ENCODE peak calls at places on chromosomes 16 and 17, in five cellular contexts. Z, G, I, K and V are unnamed samples.

GRCh38 chr16:1993731-1994131 is 4.0 kb downstream of the SYNGR3 start:
- DNase-seq in G (no peak), Z (no peak), I (peak), K (peak), V (peak)

GRCh38 chr17:78939615-78940014 is 14.4 kb upstream of the TIMP2 start:
- DNase-seq in Z (no peak), K (peak), G (no peak), I (peak), V (no peak)

GRCh38 chr16:63372283-63372682 is 1336.0 kb upstream of the CDH8 start:
- DNase-seq in Z (no peak), I (no peak), K (no peak), G (no peak), V (no peak)

GRCh38 chr17:78873519-78874340 is 29.3 kb downstream of the CEP295NL start:
- DNase-seq in G (peak), Z (peak), K (no peak), I (peak), V (no peak)

GRCh38 chr17:48724241-48725004 is 1.4 kb downstream of the PRAC2 start:
- DNase-seq in Z (peak), G (peak), K (peak), I (peak), V (peak)

GRCh38 chr16:84928679-84929420 is 82.5 kb downstream of the ZDHHC7 start:
- DNase-seq in I (peak), G (peak), K (peak), Z (no peak), V (no peak)

GRCh38 chr16:66604376-66605176 is at the start of gene CMTM3:
- DNase-seq in G (no peak), Z (no peak), I (peak), K (peak), V (no peak)

GRCh38 chr16:15810411-15810810 is 46.4 kb downstream of the MYH11 start:
- DNase-seq in G (no peak), I (peak), K (no peak), Z (no peak), V (no peak)

GRCh38 chr17:30084773-30085172 is 31.8 kb upstream of the NSRP1 start:
- DNase-seq in K (no peak), I (no peak), Z (no peak), G (no peak), V (no peak)

GRCh38 chr16:64410306-64410705 is 711.6 kb downstream of the CDH11 start:
- DNase-seq in I (no peak), Z (no peak), G (no peak), K (peak), V (no peak)

GRCh38 chr17:7634384-7634783 is 4.4 kb downstream of the SHBG start:
- DNase-seq in I (peak), Z (no peak), K (peak), G (no peak), V (no peak)
- TF ChIP-seq CTCF in I (peak), Z (peak), K (peak), G (no peak), V (peak)

GRCh38 chr17:6408271-6408670 is 26.6 kb downstream of the AIPL1 start:
- DNase-seq in Z (no peak), K (no peak), G (no peak), I (no peak), V (no peak)

GRCh38 chr17:6415616-6416015 is 19.3 kb downstream of the AIPL1 start:
- DNase-seq in G (no peak), Z (no peak), K (no peak), I (no peak), V (no peak)

DNA sequence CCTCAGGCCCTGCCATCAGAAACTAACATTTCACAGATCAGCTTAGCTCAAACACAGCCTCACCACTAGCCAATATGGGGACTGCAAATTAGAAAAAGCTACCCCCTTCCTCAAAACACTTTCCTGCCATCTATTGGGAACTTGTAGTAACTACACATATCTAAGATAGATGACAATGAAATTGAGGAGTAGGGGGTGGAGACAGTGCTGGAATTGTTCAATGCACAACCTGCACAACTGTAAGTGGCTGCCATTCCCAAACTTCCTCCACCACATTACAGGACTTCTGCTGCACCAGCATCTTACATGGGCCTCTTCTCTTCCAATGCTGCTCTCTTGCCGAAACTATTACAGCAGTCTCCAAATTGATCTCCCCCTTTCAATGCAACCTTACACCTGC is 21.8 kb downstream of the AIPL1 start:
- DNase-seq in K (peak), G (no peak), Z (peak), I (peak), V (no peak)
- TF ChIP-seq CTCF in K (peak), G (peak), Z (peak), I (peak), V (peak)

DNA sequence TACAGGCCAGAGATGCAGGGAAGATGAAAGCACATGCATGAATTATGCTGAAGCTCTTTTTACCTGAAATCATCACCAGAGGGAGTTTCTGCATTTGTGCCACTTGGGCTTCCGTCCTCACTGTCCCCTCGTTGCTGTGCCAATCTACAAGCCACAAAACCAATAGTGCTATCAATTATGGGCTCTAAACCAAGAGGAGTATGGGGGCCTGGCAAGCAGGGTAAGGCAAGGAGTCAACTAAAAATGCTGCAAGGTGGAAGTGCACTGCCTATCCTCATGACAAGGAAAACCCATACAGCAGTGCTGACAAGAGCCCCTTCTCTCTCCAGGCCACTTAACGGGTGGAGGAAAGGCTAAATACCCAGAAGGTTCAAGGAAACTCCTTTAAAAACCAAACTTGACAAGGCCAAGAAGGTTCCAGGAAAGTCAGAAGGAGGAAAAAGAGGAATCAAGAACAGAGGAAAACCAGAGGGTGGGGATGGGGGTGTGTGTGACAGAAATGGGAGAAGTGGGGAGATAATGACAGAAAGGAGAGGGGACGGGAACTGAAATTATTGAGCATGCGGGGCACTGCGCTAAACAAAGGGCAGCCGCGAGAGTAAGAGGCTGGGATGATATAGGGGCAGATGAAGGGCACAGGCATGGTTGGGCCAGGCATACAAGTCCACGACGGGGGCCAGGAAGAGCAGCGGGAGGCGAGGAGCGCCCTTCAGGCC is 674 bp downstream of the C17orf75 start:
- DNase-seq in K (no peak), Z (no peak), I (peak), G (no peak), V (no peak)
- TF ChIP-seq CTCF in K (no peak), Z (peak), I (no peak), G (no peak), V (peak)

GRCh38 chr17:18089613-18090012 is 1.9 kb downstream of the DRG2 start:
- DNase-seq in G (no peak), K (no peak), I (no peak), Z (no peak), V (no peak)

GRCh38 chr17:18099516-18099915 is 9.0 kb upstream of the MYO15A start:
- DNase-seq in G (no peak), I (no peak), K (no peak), Z (no peak), V (no peak)

GRCh38 chr17:18087610-18088491 is at the start of gene DRG2:
- DNase-seq in Z (peak), K (peak), I (peak), G (peak), V (peak)

GRCh38 chr17:18094409-18094807 is 6.7 kb downstream of the DRG2 start:
- DNase-seq in G (no peak), I (no peak), Z (no peak), K (no peak), V (no peak)

DNA sequence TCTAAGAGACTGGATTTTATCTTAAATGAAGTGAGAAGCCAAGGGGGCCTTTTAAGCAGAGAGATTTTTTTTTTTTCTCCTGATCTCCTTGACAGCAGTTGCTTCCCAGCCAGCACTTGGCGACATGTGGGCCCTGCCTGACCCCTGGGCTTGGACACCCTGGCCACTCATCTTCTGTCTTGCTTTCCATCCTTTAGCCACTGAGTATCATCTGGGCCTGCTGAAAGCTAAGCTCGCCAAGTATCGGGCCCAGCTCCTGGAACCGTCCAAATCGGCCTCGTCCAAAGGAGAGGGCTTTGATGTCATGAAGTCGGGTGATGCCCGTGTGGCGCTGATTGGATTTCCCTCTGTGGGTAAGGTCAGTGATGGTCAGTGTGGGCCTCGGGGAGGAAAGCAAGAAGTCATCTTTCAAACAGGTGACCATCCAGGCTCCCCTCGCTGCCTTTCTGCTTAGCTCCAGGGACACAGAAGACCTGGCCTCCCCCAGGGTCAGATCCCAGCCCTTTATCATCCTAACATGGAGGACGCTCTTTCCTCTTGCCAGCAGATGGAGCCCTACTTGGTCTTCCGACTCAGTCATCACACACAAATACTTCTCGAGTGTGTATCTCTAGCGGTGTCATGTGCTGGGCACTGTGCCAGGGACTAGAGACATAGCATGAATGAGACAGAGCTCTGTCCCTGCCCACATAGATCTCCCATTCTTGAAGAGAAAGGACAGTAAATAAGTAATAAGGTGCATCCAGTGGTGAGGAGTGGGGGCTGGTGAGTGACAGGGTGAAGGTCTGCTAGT is 6.1 kb downstream of the DRG2 start:
- DNase-seq in I (peak), Z (no peak), G (peak), K (peak), V (peak)
- TF ChIP-seq CTCF in I (peak), Z (peak), G (peak), K (peak), V (peak)

DNA sequence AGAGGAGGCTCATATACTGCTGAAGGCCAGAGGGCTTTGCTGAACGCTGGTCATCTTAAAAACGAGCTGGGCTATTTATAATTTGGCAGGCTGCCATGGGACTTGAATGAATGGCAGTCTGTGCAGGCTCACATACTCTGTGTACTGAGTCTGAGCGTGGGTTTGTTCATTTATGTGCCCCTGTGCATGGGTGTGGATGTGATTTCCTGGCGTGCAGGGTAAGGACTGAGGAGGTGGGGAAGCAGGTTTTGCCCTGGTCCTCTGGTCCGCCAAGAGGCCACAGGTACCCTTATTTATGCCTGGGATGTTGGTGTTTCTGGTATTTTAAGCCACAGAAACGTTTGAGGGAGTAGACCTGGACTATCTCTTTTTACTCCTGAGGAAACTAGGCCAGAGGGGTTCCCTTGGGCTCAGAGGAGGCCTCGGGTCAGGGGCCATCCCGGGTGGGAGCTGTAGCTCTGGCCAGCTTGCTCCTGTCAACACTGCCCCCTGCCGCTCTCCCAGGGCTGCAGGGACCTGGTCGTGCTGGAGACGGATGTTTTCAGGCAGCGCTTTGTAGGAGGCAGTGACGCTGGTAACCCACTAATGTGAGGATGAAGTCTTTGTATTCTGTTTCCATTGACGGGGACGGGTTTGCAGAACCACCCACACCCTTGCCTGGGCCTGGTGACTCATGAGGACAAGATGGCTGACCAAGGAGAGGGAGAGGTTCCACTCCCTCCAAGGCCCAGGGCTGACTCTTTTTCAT is 184.4 kb downstream of the MSI2 start:
- DNase-seq in I (peak), G (peak), Z (peak), K (peak), V (peak)
- TF ChIP-seq CTCF in I (no peak), G (peak), Z (peak), K (peak), V (peak)

DNA sequence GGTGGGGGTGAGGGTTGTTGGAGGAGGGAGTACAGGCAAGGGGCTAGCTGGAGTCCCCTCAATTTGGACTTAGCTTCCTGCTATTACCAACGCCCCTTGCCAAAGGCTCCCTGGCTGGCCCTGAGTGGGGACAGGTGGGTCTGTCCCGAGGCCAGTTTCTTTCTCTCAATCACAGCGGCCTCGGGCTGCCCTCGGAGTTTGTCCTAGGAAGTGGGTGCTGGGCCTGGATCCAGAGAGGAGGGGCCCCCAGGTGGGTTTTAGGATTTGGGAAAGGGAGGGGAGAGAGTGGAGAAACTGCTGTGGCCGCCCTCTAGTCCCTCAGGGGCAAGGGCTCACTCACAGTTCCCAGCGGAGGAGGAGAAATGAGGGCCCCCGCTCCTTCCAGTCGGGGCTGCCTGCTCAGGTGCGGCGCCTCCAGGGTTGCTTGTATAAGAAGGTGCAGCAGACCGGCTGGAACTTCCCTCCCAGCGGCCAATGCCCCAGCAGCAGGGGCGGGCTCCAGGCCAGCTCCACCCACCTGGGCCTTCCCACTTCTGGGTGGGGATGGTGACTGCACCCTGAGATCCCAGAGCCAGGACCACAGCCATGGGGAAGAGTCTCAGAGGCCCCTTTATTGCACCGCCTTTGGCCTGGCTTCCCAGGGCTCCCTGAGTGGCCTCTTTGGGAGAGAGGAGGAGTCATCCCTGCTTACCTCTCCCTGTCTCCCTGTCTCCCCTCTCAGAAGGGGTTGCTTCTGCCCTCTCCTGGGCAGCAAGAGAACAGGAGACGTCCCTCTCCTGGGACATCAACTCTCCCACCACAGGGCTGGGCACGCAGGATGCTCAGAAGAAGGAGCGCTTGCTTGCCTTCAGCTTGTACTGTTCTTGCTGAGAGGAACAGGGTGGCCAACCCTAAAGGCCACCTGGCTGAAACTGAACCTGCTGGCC is 112.0 kb upstream of the SMURF2 start:
- DNase-seq in I (peak), G (no peak), Z (no peak), K (peak), V (no peak)
- TF ChIP-seq CTCF in I (peak), G (no peak), Z (peak), K (peak), V (peak)

GRCh38 chr16:78794581-78795300 is 695.3 kb downstream of the WWOX start:
- DNase-seq in K (no peak), G (no peak), Z (no peak), I (no peak), V (no peak)

GRCh38 chr16:78799429-78799828 is 700.0 kb downstream of the WWOX start:
- DNase-seq in K (no peak), I (no peak), G (no peak), Z (no peak), V (no peak)

GRCh38 chr16:78800535-78800934 is 701.1 kb downstream of the WWOX start:
- DNase-seq in K (no peak), I (no peak), G (no peak), Z (no peak), V (no peak)
- TF ChIP-seq CTCF in K (no peak), I (no peak), G (no peak), Z (no peak), V (no peak)

GRCh38 chr16:48114410-48114809 is 41.4 kb downstream of the ABCC12 start:
- DNase-seq in I (no peak), Z (no peak), G (no peak), K (no peak), V (no peak)

GRCh38 chr16:48110982-48111381 is 44.8 kb downstream of the ABCC12 start:
- DNase-seq in I (no peak), G (no peak), K (no peak), Z (no peak), V (no peak)

GRCh38 chr16:48112603-48113400 is 43.0 kb downstream of the ABCC12 start:
- DNase-seq in Z (no peak), K (peak), I (peak), G (no peak), V (no peak)

GRCh38 chr16:48115299-48115698 is 40.5 kb downstream of the ABCC12 start:
- DNase-seq in K (no peak), G (no peak), I (no peak), Z (no peak), V (no peak)

DNA sequence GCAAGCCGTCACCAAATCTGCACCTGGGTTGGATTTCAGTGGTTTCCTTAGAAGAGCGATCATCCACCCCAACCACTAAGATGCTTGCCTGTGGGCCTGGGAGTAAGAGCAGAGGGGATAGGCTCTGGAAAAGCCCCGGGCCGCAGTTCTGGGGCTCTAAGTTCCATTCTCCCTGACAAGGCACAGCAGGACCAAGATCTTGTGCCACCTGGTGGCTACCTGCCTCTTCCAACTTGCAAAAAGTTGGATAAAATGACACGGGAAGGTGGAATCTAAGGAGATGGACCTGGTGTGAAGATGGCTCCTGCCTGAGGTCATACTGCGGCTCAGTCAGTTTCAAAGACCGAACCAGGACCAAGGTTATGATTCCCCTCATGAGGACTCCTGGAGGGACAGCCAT is 42.3 kb downstream of the ABCC12 start:
- DNase-seq in I (no peak), K (no peak), G (no peak), Z (no peak), V (no peak)
- TF ChIP-seq CTCF in I (peak), K (no peak), G (no peak), Z (peak), V (peak)

DNA sequence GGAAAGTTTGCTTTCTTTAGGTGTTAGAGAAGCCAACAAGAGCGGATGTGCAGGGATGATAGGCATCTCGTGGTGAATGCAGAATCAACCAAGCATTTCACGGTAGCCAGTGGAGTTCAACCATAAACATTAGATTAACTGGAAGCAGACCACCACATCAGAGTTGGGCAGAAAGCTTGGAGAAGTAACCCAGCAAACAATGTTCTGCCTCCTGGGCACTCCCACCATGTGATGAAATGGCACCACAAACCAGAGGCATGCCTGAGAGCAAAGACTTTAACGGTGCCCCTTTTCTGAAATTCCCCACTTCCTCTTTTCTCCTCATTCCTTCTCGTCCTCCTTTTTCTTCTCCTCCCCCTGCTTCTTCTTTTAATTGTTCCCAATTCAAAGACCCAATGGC is 193.5 kb upstream of the ANKFN1 start:
- DNase-seq in I (no peak), K (no peak), Z (no peak), G (no peak), V (no peak)
- TF ChIP-seq CTCF in I (no peak), K (no peak), Z (no peak), G (no peak), V (no peak)

GRCh38 chr17:34024303-34025178 is 230.5 kb upstream of the CCL2 start:
- DNase-seq in G (no peak), Z (no peak), I (no peak), K (no peak), V (no peak)
- TF ChIP-seq CTCF in G (no peak), Z (no peak), I (no peak), K (no peak), V (no peak)